ENCODE peak calls at places on chromosomes 12 and 14, in four cellular contexts. S is tibial nerve, I is testis, H is transverse colon. N is an unnamed sample. For H3K27me3, the result is how much of the 10 kb centered on the place peaks cover.

GRCh38 chr14:55711171-55711811 is 131.3 kb downstream of the KTN1 start:
- DNase-seq in S (no peak), I (no peak), H (no peak), N (no peak)

GRCh38 chr12:106131671-106132070 is 7.1 kb downstream of the NUAK1 start:
- DNase-seq in S (no peak), I (no peak), H (no peak), N (no peak)

GRCh38 chr14:90266441-90267154 is 10.2 kb downstream of the PSMC1 start:
- DNase-seq in S (no peak), I (no peak), H (no peak), N (no peak)

GRCh38 chr12:19130224-19131019 is 889 bp downstream of the PLEKHA5 start:
- DNase-seq in S (peak), I (peak), H (peak), N (peak)

GRCh38 chr12:97148941-97149559 is 242.0 kb downstream of the NEDD1 start:
- DNase-seq in S (peak), I (peak), H (peak), N (peak)

GRCh38 chr14:93112891-93113677 is 2.6 kb downstream of the ITPK1 start:
- DNase-seq in S (peak), I (peak), H (peak), N (peak)

GRCh38 chr12:105256921-105257320 is 20.9 kb upstream of the APPL2 start:
- DNase-seq in S (no peak), I (no peak), H (no peak), N (no peak)

GRCh38 chr12:111438501-111438900 is 32.8 kb downstream of the SH2B3 start:
- DNase-seq in S (no peak), I (peak), H (peak), N (peak)

GRCh38 chr12:121628037-121628436 is 1.7 kb downstream of the ORAI1 start:
- DNase-seq in S (no peak), I (peak), H (peak), N (peak)

GRCh38 chr14:21347201-21347600 is 36.6 kb downstream of the SUPT16H start:
- DNase-seq in S (no peak), I (no peak), H (no peak), N (no peak)

GRCh38 chr12:124568431-124569374 is 1.3 kb upstream of the NCOR2 start:
- DNase-seq in S (peak), I (peak), H (peak), N (peak)

GRCh38 chr14:31429791-31430190 is 9.4 kb upstream of the HEATR5A start:
- DNase-seq in S (no peak), I (no peak), H (no peak), N (no peak)

GRCh38 chr12:34603382-34604035 is 581.2 kb downstream of the ALG10 start:
- DNase-seq in S (no peak), I (no peak), H (no peak), N (peak)

GRCh38 chr12:29799591-29799990 is 15.8 kb upstream of the TMTC1 start:
- DNase-seq in S (no peak), I (no peak), H (no peak), N (no peak)

GRCh38 chr14:62179367-62180018 is 417.3 kb downstream of the SNAPC1 start:
- DNase-seq in S (peak), I (peak), H (peak), N (no peak)

GRCh38 chr14:106347890-106348755 is 821.7 kb downstream of the TMEM121 start:
- DNase-seq in S (no peak), I (no peak), H (no peak), N (no peak)

GRCh38 chr12:64675795-64676194 is 65.5 kb downstream of the RASSF3 start:
- DNase-seq in S (no peak), I (no peak), H (peak), N (no peak)

GRCh38 chr12:115072712-115073111 is 388.7 kb upstream of the TBX3 start:
- DNase-seq in S (no peak), I (no peak), H (no peak), N (no peak)

GRCh38 chr14:30648471-30648870 is 26.4 kb downstream of the SCFD1 start:
- DNase-seq in S (no peak), I (no peak), H (no peak), N (no peak)

GRCh38 chr12:113136128-113136989 is 798 bp upstream of the RASAL1 start:
- DNase-seq in S (no peak), I (peak), H (peak), N (peak)

GRCh38 chr12:27966870-27967269 is 5.7 kb downstream of the PTHLH start:
- DNase-seq in S (no peak), I (no peak), H (no peak), N (no peak)

GRCh38 chr12:79997115-79997805 is 62.4 kb upstream of the PPP1R12A start:
- DNase-seq in S (no peak), I (no peak), H (no peak), N (no peak)

GRCh38 chr12:131529196-131530040 is 181.5 kb upstream of the SFSWAP start:
- DNase-seq in S (no peak), I (peak), H (no peak), N (no peak)

GRCh38 chr14:28966416-28967233 is 200.0 kb downstream of the FOXG1 start:
- DNase-seq in S (no peak), I (no peak), H (no peak), N (no peak)

GRCh38 chr12:6950944-6951540 is at the start of gene PTPN6:
- DNase-seq in S (no peak), I (no peak), H (peak), N (peak)

GRCh38 chr14:99035712-99036593 is 236.0 kb downstream of the BCL11B start:
- DNase-seq in S (peak), I (peak), H (peak), N (peak)

GRCh38 chr14:20469890-20470858 is 968 bp downstream of the PNP start:
- DNase-seq in S (no peak), I (peak), H (peak), N (peak)

GRCh38 chr14:100383727-100384158 is 60.6 kb downstream of the SLC25A47 start:
- DNase-seq in S (peak), I (peak), H (peak), N (peak)

GRCh38 chr12:8950702-8951478 is 1.4 kb upstream of the M6PR start:
- DNase-seq in S (no peak), I (no peak), H (no peak), N (no peak)

GRCh38 chr12:50257226-50258166 is 25.8 kb downstream of the LIMA1 start:
- DNase-seq in S (peak), I (peak), H (no peak), N (no peak)

GRCh38 chr12:108826115-108826806 is 31.1 kb downstream of the SSH1 start:
- DNase-seq in S (peak), I (peak), H (peak), N (no peak)

GRCh38 chr12:126342866-126343265 is 1277.6 kb downstream of the AACS start:
- DNase-seq in S (no peak), I (no peak), H (no peak), N (no peak)

GRCh38 chr14:86943391-86944365 is 1049.3 kb downstream of the GALC start:
- DNase-seq in S (no peak), I (no peak), H (no peak), N (no peak)

GRCh38 chr12:118319627-118320026 is 53.1 kb downstream of the TAOK3 start:
- DNase-seq in S (no peak), I (no peak), H (no peak), N (no peak)

GRCh38 chr12:118032188-118032587 is 15.7 kb downstream of the RFC5 start:
- DNase-seq in S (no peak), I (no peak), H (no peak), N (no peak)

GRCh38 chr12:6536894-6537579 is 2.7 kb downstream of the GAPDH start:
- DNase-seq in S (no peak), I (no peak), H (no peak), N (peak)

GRCh38 chr12:27814851-27815591 is 35.0 kb upstream of the MANSC4 start:
- DNase-seq in S (no peak), I (no peak), H (no peak), N (no peak)

GRCh38 chr12:54608156-54608555 is 19.7 kb upstream of the PPP1R1A start:
- DNase-seq in S (no peak), I (no peak), H (no peak), N (no peak)

GRCh38 chr14:96095058-96095457 is 55.9 kb downstream of the C14orf132 start:
- DNase-seq in S (no peak), I (no peak), H (no peak), N (no peak)

DNA sequence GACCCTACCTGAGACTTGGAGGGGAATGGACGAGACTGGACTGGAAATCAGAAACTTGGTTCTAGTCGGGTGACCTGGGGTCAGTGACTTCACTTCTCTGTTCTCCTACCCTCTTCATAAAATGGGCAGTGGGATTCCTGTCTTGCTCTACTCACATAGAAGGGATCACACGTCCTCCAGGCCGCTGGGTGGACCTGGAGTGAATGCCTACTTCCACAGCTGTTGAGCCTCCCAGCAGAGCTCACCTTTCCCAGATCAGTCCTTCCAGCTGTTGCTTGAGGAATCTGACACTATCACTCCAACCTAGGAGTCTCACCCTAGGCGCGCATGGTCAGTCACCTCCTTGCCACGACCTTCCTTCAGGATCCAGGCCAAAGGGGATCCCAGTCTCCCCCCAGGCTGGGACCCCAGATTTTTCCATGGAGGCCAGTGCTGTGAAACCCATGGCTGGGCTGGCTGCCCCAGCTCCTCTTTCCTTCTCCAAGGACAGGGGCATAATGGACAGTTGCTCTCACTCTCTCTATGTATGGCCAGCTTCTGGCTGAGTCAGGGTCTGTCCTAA is 641 bp downstream of the ACVRL1 start:
- DNase-seq in S (no peak), I (no peak), H (no peak), N (no peak)
- H3K27me3 ChIP-seq in S (under half), I (under half), H (under half), N (under half)

DNA sequence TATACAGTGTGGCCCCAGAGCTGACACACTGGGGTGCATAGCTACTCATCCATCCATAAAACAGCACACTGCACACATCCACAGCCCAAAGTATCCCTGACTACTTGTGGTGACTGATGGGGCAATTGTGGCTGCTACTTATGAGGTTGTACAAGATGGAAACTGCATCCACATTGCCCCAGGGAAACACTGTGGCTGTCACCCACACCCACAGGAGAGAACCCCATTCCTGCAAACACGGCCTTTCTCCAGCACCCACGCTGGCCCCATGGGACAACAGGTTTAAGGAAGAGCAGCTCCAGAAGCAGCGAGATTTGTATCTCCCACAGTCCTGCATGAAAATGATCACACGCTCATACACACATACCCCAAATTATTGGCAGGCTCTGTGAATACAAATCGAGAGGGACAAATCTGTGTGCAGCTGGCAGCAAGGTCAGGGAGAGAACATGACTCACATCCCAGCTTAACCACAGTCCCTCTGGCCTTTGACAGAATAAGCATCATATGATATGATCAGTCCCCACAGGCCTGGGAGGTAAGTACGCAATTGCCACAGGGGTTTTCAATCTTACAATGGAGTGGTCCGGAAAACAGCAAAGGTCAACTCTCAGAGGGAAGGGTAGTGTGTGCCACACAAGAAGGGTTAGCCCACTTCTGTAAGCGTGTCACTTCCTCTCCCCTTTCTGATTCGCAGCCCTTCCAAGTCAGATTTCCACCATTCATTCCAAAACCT is 61.9 kb downstream of the ESR2 start:
- DNase-seq in S (no peak), I (no peak), H (no peak), N (no peak)
- H3K4me3 ChIP-seq in S (no peak), I (no peak), H (no peak), N (no peak)

GRCh38 chr12:1832801-1833595 is 12.6 kb downstream of the LRTM2 start:
- DNase-seq in S (no peak), I (no peak), H (no peak), N (peak)

GRCh38 chr12:1829306-1829900 is 9.0 kb downstream of the LRTM2 start:
- DNase-seq in S (no peak), I (no peak), H (no peak), N (no peak)

GRCh38 chr12:1833596-1834028 is 13.2 kb downstream of the LRTM2 start:
- DNase-seq in S (no peak), I (no peak), H (no peak), N (no peak)

GRCh38 chr12:1830401-1830845 is 10.1 kb downstream of the LRTM2 start:
- DNase-seq in S (no peak), I (no peak), H (no peak), N (peak)

GRCh38 chr12:1830981-1831930 is 10.9 kb downstream of the LRTM2 start:
- DNase-seq in S (no peak), I (peak), H (peak), N (peak)
- H3K27me3 ChIP-seq in S (under half), I (under half), H (under half), N (under half)

DNA sequence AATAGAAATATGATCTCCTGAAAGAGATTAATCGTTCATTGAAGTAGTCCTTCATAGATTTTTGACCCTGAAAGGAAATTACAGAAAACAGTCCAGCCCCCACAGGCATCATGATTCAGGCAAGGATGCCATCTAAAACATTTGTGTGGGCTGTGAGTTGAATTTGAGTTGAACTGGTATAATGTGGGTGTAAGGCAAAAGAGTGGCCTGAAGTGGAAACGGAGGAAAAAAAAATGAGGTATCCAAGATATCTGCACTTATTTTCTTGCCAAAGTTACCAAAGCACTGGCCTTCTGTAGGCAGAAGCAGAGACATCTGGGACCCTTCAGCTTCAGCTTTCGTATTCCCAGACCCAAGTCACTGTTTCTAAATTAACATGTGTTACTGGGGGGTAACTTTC is 105.1 kb upstream of the DIO2 start:
- DNase-seq in S (no peak), I (no peak), H (no peak), N (no peak)
- H3K4me3 ChIP-seq in S (no peak), I (no peak), H (no peak), N (no peak)

GRCh38 chr14:70885343-70886014 is 21.8 kb upstream of the PCNX1 start:
- DNase-seq in S (no peak), I (no peak), H (no peak), N (no peak)
- H3K27me3 ChIP-seq in S (under half), I (under half), H (under half), N (under half)

DNA sequence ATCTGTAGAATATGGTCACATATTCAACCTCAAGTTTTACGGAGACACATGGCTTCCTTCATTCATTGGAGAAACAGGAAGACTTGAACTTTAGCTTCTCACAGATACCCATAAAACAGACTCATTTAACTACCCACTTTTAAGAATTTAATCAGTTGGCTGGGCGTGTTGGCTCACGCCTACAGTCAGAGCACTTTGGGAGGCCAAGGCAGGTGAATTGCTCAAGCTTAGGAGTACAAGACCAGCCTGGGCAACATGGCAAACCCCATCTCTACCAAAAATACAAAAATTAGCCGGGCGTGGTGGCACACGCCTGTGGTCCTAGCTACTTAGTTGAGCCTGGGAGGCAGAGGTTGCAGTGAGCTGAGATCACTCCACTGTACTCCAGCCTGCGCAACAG is 64.7 kb upstream of the STAC3 start:
- DNase-seq in S (no peak), I (no peak), H (no peak), N (no peak)
- H3K4me3 ChIP-seq in S (no peak), I (no peak), H (no peak), N (no peak)

DNA sequence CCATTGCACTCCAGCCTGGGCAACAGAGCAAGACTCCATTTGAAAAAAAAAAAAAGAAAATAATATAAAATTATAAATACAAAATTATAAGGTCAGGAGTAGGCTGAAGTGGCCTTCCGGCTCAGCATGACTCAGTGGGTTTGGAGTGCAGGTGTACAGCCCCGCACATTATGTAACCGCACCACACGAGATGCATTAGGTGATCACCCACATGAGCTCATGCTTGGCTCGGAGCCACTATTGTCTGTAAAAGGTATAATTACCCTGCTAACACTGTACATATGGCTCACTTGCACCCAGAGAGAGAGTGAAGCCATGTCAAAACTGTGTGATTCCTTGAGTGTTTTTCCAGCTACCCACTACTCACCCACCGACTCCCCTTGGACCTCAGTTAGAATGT is 557.0 kb downstream of the SLC6A15 start:
- DNase-seq in S (no peak), I (no peak), H (no peak), N (no peak)
- H3K27me3 ChIP-seq in S (under half), I (under half), H (under half), N (under half)

GRCh38 chr14:64722842-64723447 is 18.7 kb downstream of the PLEKHG3 start:
- DNase-seq in S (no peak), I (no peak), H (no peak), N (no peak)
- H3K4me3 ChIP-seq in S (no peak), I (no peak), H (no peak), N (no peak)